ENCODE peak calls at places on chromosomes 7 and 10, in six cellular contexts. X is activated effector memory CD4-positive, alpha-beta T cell treated with Interleukin-2 at 50 U/mL for 16 hours; Y is stimulated activated CD4-positive, alpha-beta T cell treated with anti-CD3 and anti-CD28 coated beads, TNF-alpha, amount 100 ng/mL, for 24 hours; U is sigmoid colon; R is Peyer's patch; I is neural crest cell. B is an unnamed sample.

GRCh38 chr7:156578578-156578940 is 62.0 kb upstream of the RNF32 start:
- DNase-seq in X (no peak), Y (no peak), U (no peak), R (no peak), I (no peak), B (no peak)

GRCh38 chr10:18378766-18379165 is 238.5 kb downstream of the CACNB2 start:
- DNase-seq in X (no peak), Y (no peak), U (peak; percentile 77), R (no peak), I (no peak), B (no peak)

GRCh38 chr10:75978213-75978612 is 546.8 kb downstream of the LRMDA start:
- DNase-seq in X (no peak), Y (no peak), U (no peak), R (no peak), I (no peak), B (no peak)

GRCh38 chr10:111837985-111838384 is 345.6 kb downstream of the GPAM start:
- DNase-seq in X (no peak), Y (no peak), U (no peak), R (no peak), I (no peak), B (no peak)

GRCh38 chr7:21617916-21618390 is 75.1 kb downstream of the DNAH11 start:
- DNase-seq in X (no peak), Y (no peak), U (peak; percentile 85), R (peak; percentile 60), I (no peak), B (no peak)

GRCh38 chr10:97813311-97813710 is 36.3 kb upstream of the GOLGA7B start:
- DNase-seq in X (no peak), Y (no peak), U (no peak), R (no peak), I (no peak), B (no peak)

GRCh38 chr7:1920266-1920681 is 250.2 kb downstream of the ELFN1 start:
- DNase-seq in X (peak; percentile 55), Y (no peak), U (no peak), R (peak; percentile 76), I (no peak), B (no peak)

GRCh38 chr7:4631664-4632171 is 50.4 kb upstream of the FOXK1 start:
- DNase-seq in X (no peak), Y (no peak), U (peak; percentile 96), R (peak; percentile 83), I (peak; percentile 51), B (no peak)

GRCh38 chr7:151694828-151695580 is 175.3 kb upstream of the RHEB start:
- DNase-seq in X (no peak), Y (no peak), U (peak; percentile 78), R (peak; percentile 70), I (no peak), B (no peak)

GRCh38 chr7:127258111-127258510 is 5.4 kb upstream of the GRM8 start:
- DNase-seq in X (no peak), Y (no peak), U (no peak), R (no peak), I (no peak), B (no peak)

GRCh38 chr7:1043552-1044188 is 676 bp upstream of the GPR146 start:
- DNase-seq in X (no peak), Y (no peak), U (no peak), R (no peak), I (no peak), B (no peak)